ENCODE peak calls at places on chromosomes 11 and 22, in seven cellular contexts. N is IMR-90, F is kidney, X is PC-3, S is fibroblast of lung, O is neuronal stem cell, K is HCT116. Z is an unnamed sample.
A peak's percentile ranks its signal among the peaks of the same experiment; 100 is the strongest.

GRCh38 chr11:75911459-75911858 is 96.4 kb downstream of the UVRAG start:
- DNase-seq in N (no peak), F (no peak), X (no peak), S (no peak), O (no peak), K (no peak), Z (no peak)

GRCh38 chr11:126506789-126507188 is 151.3 kb downstream of the ST3GAL4 start:
- DNase-seq in N (no peak), F (no peak), X (no peak), S (no peak), O (no peak), K (no peak), Z (no peak)

GRCh38 chr11:697028-697491 is 1.4 kb downstream of the TMEM80 start:
- DNase-seq in N (peak; percentile 90), F (no peak), X (peak; percentile 42), S (peak; percentile 83), O (no peak), K (no peak), Z (no peak)

GRCh38 chr11:132604446-132604845 is 927.9 kb downstream of the OPCML start:
- DNase-seq in N (peak; percentile 63), F (no peak), X (no peak), S (peak; percentile 39), O (no peak), K (no peak), Z (no peak)

GRCh38 chr11:9473408-9473807 is 12.6 kb downstream of the ZNF143 start:
- DNase-seq in N (no peak), F (no peak), X (no peak), S (no peak), O (no peak), K (no peak), Z (no peak)

GRCh38 chr22:26762503-26763170 is 105.2 kb downstream of the MIAT start:
- DNase-seq in N (no peak), F (no peak), X (no peak), S (no peak), O (no peak), K (no peak), Z (no peak)

GRCh38 chr11:117179048-117179999 is 781 bp downstream of the SIDT2 start:
- DNase-seq in N (no peak), F (peak; percentile 89), X (peak; percentile 25), S (peak; percentile 35), O (no peak), K (no peak), Z (peak; percentile 34)

GRCh38 chr11:94835571-94835970 is 67.4 kb downstream of the AMOTL1 start:
- DNase-seq in N (peak; percentile 70), F (no peak), X (peak; percentile 44), S (peak; percentile 79), O (no peak), K (no peak), Z (no peak)

GRCh38 chr11:31972623-31973022 is 118.3 kb upstream of the RCN1 start:
- DNase-seq in N (no peak), F (no peak), X (no peak), S (no peak), O (no peak), K (no peak), Z (no peak)

GRCh38 chr11:117145393-117145761 is 1.3 kb downstream of the PAFAH1B2 start:
- DNase-seq in N (peak; percentile 32), F (no peak), X (peak; percentile 24), S (peak; percentile 38), O (peak; percentile 4), K (no peak), Z (peak; percentile 47)

GRCh38 chr11:125638315-125638714 is 13.4 kb downstream of the CHEK1 start:
- DNase-seq in N (no peak), F (no peak), X (no peak), S (no peak), O (no peak), K (no peak), Z (no peak)

GRCh38 chr22:37880668-37881440 is 25.2 kb upstream of the MICALL1 start:
- DNase-seq in N (peak; percentile 84), F (peak; percentile 12), X (peak; percentile 33), S (peak; percentile 63), O (no peak), K (no peak), Z (no peak)

GRCh38 chr11:101583180-101584128 is at the start of gene TRPC6:
- DNase-seq in N (peak; percentile 47), F (peak; percentile 71), X (no peak), S (peak; percentile 42), O (no peak), K (no peak), Z (peak; percentile 73)
- H3K9ac ChIP-seq in N (peak within 1 kb of the TSS; percentile 92), F (no peak within 1 kb of the TSS), X (no peak within 1 kb of the TSS), S (peak within 1 kb of the TSS; percentile 75), O (peak within 1 kb of the TSS; percentile 94), K (no peak within 1 kb of the TSS), Z (no peak within 1 kb of the TSS)

GRCh38 chr22:40218723-40219294 is 41.1 kb downstream of the TNRC6B start:
- DNase-seq in N (peak; percentile 31), F (no peak), X (no peak), S (no peak), O (no peak), K (no peak), Z (peak; percentile 28)
- H3K9ac ChIP-seq in N (no peak overlapping the region), F (no peak overlapping the region), X (no peak overlapping the region), S (no peak overlapping the region), O (no peak overlapping the region), K (no peak overlapping the region), Z (no peak overlapping the region)

DNA sequence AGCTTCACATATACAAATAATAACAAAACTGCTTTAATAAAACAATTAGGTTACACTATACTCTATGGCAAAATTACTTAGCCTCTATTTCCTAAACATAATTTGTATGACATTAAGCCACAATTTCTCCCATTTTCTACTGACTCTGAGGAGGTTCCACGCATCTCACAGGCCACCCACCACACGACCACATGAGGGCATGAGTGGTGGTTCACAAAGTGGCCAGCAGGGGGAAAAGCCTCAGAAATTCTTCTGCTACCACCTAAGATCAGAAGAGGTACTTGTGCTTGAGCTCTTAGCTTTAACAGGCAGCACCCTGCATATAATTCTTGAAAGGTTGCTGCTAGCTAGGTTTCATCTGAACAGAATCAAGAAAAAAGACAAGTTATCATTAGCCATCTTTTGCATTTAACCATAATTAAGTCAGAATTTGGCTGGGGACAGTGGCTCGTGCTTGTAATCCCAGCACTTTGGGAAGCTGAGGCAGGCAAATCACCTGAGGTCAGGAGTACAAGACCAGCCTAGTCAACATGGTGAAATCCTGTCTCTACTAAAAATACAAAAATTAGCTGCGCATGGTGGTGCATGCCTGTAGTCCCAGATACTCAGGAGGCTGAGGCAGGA is 7.7 kb downstream of the LPXN start:
- DNase-seq in N (peak; percentile 54), F (no peak), X (peak; percentile 87), S (peak; percentile 58), O (peak; percentile 54), K (peak; percentile 51), Z (peak; percentile 71)
- H3K9ac ChIP-seq in N (no peak overlapping the region), F (no peak overlapping the region), X (no peak overlapping the region), S (no peak overlapping the region), O (no peak overlapping the region), K (no peak overlapping the region), Z (no peak overlapping the region)

DNA sequence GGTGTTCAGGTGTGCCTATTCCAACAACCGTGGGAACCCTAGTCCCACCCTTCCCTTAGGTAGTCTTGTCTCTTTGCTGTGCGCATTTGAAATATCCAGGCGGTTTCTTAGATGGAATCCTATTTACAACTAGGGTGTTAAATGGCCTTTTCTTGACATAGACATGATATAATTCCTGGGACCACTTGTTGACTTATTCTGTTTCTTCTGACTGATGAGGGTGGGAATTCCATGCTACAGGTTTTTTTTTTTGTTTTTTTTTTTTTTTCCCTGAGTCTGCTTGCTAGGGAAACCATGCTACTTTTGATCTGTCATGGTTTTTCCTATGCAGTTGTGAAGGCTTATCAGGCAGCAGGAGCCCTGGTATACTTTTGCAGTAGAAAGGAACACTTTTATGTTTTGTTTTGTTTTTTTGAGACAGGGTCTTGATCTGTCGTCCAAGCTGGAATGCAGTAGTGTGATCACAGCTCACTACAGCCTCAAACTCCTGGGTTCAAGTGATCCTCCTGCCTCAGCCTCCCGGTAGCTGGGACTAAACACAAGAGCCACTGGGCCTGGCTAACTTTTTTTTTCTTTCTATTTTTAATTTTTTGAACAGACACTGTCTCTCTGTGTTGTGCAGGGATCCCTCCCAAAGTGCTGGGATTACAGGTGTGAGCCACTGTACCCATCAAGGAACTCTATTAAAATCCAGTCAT is 1.5 kb downstream of the STIM1 start:
- DNase-seq in N (no peak), F (no peak), X (no peak), S (no peak), O (no peak), K (no peak), Z (no peak)
- H3K9ac ChIP-seq in N (no peak overlapping the region), F (no peak overlapping the region), X (no peak overlapping the region), S (no peak overlapping the region), O (no peak overlapping the region), K (no peak overlapping the region), Z (no peak overlapping the region)

DNA sequence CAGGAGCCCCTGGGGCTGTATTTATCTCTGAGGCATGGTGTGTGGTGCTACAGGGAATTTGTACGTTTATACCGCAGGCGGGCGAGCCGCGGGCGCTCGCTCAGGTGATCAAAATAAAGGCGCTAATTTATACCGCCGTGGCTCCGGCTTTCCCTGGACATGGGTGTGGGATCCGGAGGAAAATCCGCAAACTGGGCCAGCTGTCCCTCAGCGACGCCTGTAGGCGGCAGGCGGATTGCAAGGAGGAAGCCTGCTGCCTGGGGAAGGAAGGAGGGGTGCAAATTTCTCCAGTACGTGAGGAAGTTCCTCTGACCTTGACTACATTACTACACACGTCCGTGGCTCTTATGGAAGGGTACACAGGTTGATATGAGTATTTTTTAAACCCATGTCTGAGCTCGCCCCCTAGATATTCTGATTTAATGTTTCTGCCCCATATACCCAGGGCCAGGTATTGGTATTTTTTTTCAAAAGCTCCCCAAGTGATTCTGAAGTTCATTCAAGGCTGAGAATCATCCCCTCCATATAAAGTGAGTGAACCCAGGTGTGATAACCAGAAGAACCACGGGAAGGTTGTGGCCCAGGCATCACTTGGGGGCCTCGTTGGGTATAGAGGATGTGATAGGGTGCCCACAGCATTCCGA is 2.8 kb downstream of the MYOD1 start:
- DNase-seq in N (peak; percentile 11), F (no peak), X (peak; percentile 60), S (peak; percentile 12), O (no peak), K (peak; percentile 41), Z (peak; percentile 70)
- H3K9ac ChIP-seq in N (no peak overlapping the region), F (no peak overlapping the region), X (no peak overlapping the region), S (no peak overlapping the region), O (no peak overlapping the region), K (no peak overlapping the region), Z (no peak overlapping the region)

GRCh38 chr11:13826505-13827278 is 135.8 kb upstream of the SPON1 start:
- DNase-seq in N (no peak), F (no peak), X (peak; percentile 77), S (peak; percentile 6), O (no peak), K (no peak), Z (no peak)
- H3K9ac ChIP-seq in N (no peak overlapping the region), F (no peak overlapping the region), X (peak overlapping the region; percentile 63), S (no peak overlapping the region), O (no peak overlapping the region), K (no peak overlapping the region), Z (no peak overlapping the region)

GRCh38 chr11:69298778-69299461 is 5.0 kb downstream of the MYEOV start:
- DNase-seq in N (peak; percentile 48), F (peak; percentile 75), X (peak; percentile 62), S (no peak), O (no peak), K (no peak), Z (no peak)
- H3K9ac ChIP-seq in N (peak overlapping the region; percentile 30), F (no peak overlapping the region), X (peak overlapping the region; percentile 97), S (peak overlapping the region; percentile 70), O (peak overlapping the region; percentile 24), K (peak overlapping the region; percentile 98), Z (no peak overlapping the region)

GRCh38 chr11:66628061-66628603 is 10.4 kb upstream of the RBM4 start:
- DNase-seq in N (no peak), F (no peak), X (no peak), S (no peak), O (no peak), K (no peak), Z (no peak)
- H3K9ac ChIP-seq in N (no peak overlapping the region), F (no peak overlapping the region), X (no peak overlapping the region), S (no peak overlapping the region), O (no peak overlapping the region), K (no peak overlapping the region), Z (no peak overlapping the region)

Z was measured in neural progenitor cell.